ENCODE peak calls at places on chromosomes 1 and 21, in five cellular contexts. D is HCT116, G is NCI-H1092 treated with DMSO at 0.1 percent for 48 hours, F is foreskin keratinocyte, V is KBM-7. E is an unnamed sample.

GRCh38 chr1:65813956-65814355 is 21.3 kb downstream of the PDE4B start:
- DNase-seq in G (peak), D (no peak), F (no peak), V (no peak), E (no peak)

GRCh38 chr21:28148400-28149064 is 844.1 kb downstream of the LTN1 start:
- DNase-seq in G (no peak), F (peak), V (no peak), D (no peak), E (no peak)

GRCh38 chr1:219171192-219171935 is 2.3 kb upstream of the LYPLAL1 start:
- DNase-seq in V (no peak), G (no peak), D (no peak), F (no peak), E (no peak)

GRCh38 chr1:96376846-96377245 is 344.7 kb upstream of the PTBP2 start:
- DNase-seq in D (no peak), V (no peak), F (no peak), G (no peak), E (no peak)

GRCh38 chr1:9240914-9241820 is 6.6 kb downstream of the H6PD start:
- DNase-seq in D (no peak), G (no peak), F (no peak), V (no peak), E (no peak)

GRCh38 chr1:200139661-200140250 is 112.2 kb downstream of the NR5A2 start:
- DNase-seq in V (peak), F (peak), D (peak), G (peak), E (no peak)

GRCh38 chr1:220879509-220880366 is 495 bp downstream of the HLX start:
- DNase-seq in G (peak), F (no peak), D (no peak), V (peak), E (peak)

GRCh38 chr1:55428944-55429931 is 214.1 kb upstream of the USP24 start:
- DNase-seq in D (peak), F (peak), G (no peak), V (no peak), E (peak)

GRCh38 chr1:54574158-54574778 is 26.2 kb downstream of the ACOT11 start:
- DNase-seq in F (no peak), D (no peak), G (no peak), V (no peak), E (no peak)

GRCh38 chr1:227908366-227908765 is 39.4 kb downstream of the WNT9A start:
- DNase-seq in D (no peak), F (no peak), G (no peak), V (no peak), E (no peak)

GRCh38 chr1:205531191-205532025 is 26.9 kb downstream of the CDK18 start:
- DNase-seq in D (no peak), G (no peak), V (no peak), F (no peak), E (no peak)

GRCh38 chr1:218394416-218394815 is 49.3 kb downstream of the TGFB2 start:
- DNase-seq in D (no peak), V (no peak), G (peak), F (no peak), E (no peak)